ENCODE peak calls at places on chromosomes 5 and 9, in five cellular contexts. M is GM06990, B is activated T-cell treated with anti-CD3 and anti-CD28 coated beads for 1 hour, N is neural progenitor cell, K is HepG2. W is an unnamed sample.

GRCh38 chr5:99901972-99902371 is 633.2 kb upstream of the FAM174A start:
- DNase-seq in M (no peak), B (no peak), N (no peak), K (no peak), W (no peak)

GRCh38 chr5:79613571-79613970 is 1.3 kb downstream of the TENT2 start:
- DNase-seq in M (no peak), B (no peak), N (no peak), K (no peak), W (no peak)

GRCh38 chr9:136443687-136444086 is 4.0 kb upstream of the INPP5E start:
- DNase-seq in M (no peak), B (no peak), N (no peak), K (no peak), W (no peak)

GRCh38 chr5:159805021-159805420 is 111.3 kb upstream of the ADRA1B start:
- DNase-seq in M (no peak), B (no peak), N (no peak), K (no peak), W (no peak)

GRCh38 chr5:61964199-61964598 is 341.8 kb upstream of the KIF2A start:
- DNase-seq in M (no peak), B (no peak), N (no peak), K (no peak), W (no peak)

GRCh38 chr5:134583821-134584220 is 48.8 kb downstream of the SAR1B start:
- DNase-seq in M (no peak), B (no peak), N (no peak), K (no peak), W (no peak)

GRCh38 chr9:132586830-132587483 is 4.6 kb downstream of the BARHL1 start:
- DNase-seq in M (no peak), B (no peak), N (peak), K (no peak), W (no peak)

GRCh38 chr9:74122661-74123060 is 374.5 kb upstream of the RORB start:
- DNase-seq in M (no peak), B (no peak), N (no peak), K (no peak), W (no peak)

GRCh38 chr5:91293131-91293530 is 90.0 kb downstream of the ARRDC3 start:
- DNase-seq in M (no peak), B (no peak), N (peak), K (no peak), W (peak)

GRCh38 chr9:121661328-121661727 is 9.9 kb downstream of the DAB2IP start:
- DNase-seq in M (no peak), B (no peak), N (no peak), K (no peak), W (no peak)

GRCh38 chr9:103301051-103301450 is 305.9 kb downstream of the CYLC2 start:
- DNase-seq in M (no peak), B (no peak), N (no peak), K (no peak), W (no peak)

GRCh38 chr5:96861044-96861443 is 15.3 kb upstream of the ERAP2 start:
- DNase-seq in M (no peak), B (no peak), N (peak), K (no peak), W (no peak)

GRCh38 chr9:76756273-76756650 is 8.0 kb upstream of the PCA3 start:
- DNase-seq in M (no peak), B (no peak), N (peak), K (peak), W (no peak)

GRCh38 chr9:135506327-135507103 is 6.0 kb downstream of the MRPS2 start:
- DNase-seq in M (no peak), B (no peak), N (peak), K (no peak), W (no peak)

GRCh38 chr5:43227655-43228054 is 35.6 kb downstream of the NIM1K start:
- DNase-seq in M (no peak), B (no peak), N (peak), K (peak), W (no peak)

GRCh38 chr5:55903121-55903701 is 52.1 kb downstream of the IL31RA start:
- DNase-seq in M (peak), B (peak), N (no peak), K (no peak), W (peak)

GRCh38 chr9:137057545-137057944 is 3.7 kb upstream of the ENTPD2 start:
- DNase-seq in M (no peak), B (no peak), N (no peak), K (no peak), W (no peak)

GRCh38 chr5:124633209-124633608 is 113.2 kb downstream of the ZNF608 start:
- DNase-seq in M (no peak), B (no peak), N (no peak), K (no peak), W (no peak)

GRCh38 chr9:136711751-136712689 is at the start of gene DIPK1B:
- DNase-seq in M (no peak), B (no peak), N (peak), K (no peak), W (no peak)

GRCh38 chr5:140182075-140182709 is 7.2 kb downstream of the CYSTM1 start:
- DNase-seq in M (no peak), B (no peak), N (no peak), K (no peak), W (no peak)

GRCh38 chr9:7369384-7369821 is 430.2 kb downstream of the DMAC1 start:
- DNase-seq in M (no peak), B (no peak), N (no peak), K (no peak), W (no peak)